ENCODE peak calls at places on chromosomes 3 and 15, in eight cellular contexts. K is cardiac muscle cell; F is uterus; S is suprapubic skin; C is CD4-positive, alpha-beta T cell; M is tibial nerve; X is lower lobe of right lung; W is endothelial cell of umbilical vein. U is an unnamed sample.

GRCh38 chr3:194280777-194281176 is 70.4 kb downstream of the CPN2 start:
- DNase-seq in C (no peak), S (peak; percentile 63), F (peak; percentile 9), X (peak; percentile 15), M (no peak), K (no peak), W (no peak), U (no peak)

GRCh38 chr15:60635507-60636352 is 156.8 kb upstream of the ICE2 start:
- DNase-seq in K (no peak), F (no peak), M (no peak), X (no peak), W (peak; percentile 69), C (no peak), S (no peak), U (no peak)

GRCh38 chr3:197248341-197248740 is 50.1 kb downstream of the DLG1 start:
- DNase-seq in F (no peak), X (no peak), M (no peak), W (no peak), S (no peak), C (no peak), K (no peak), U (no peak)

GRCh38 chr3:192573240-192573639 is 154.1 kb downstream of the FGF12 start:
- DNase-seq in S (no peak), X (no peak), M (no peak), F (no peak), C (no peak), W (no peak), K (no peak), U (no peak)

GRCh38 chr3:105444725-105445124 is 78.0 kb downstream of the ALCAM start:
- DNase-seq in S (no peak), W (no peak), C (no peak), F (no peak), X (no peak), K (no peak), M (no peak), U (no peak)

GRCh38 chr15:63522143-63522531 is 17.7 kb downstream of the USP3 start:
- DNase-seq in M (no peak), C (no peak), F (no peak), S (no peak), K (no peak), W (no peak), X (no peak), U (no peak)

GRCh38 chr15:73866881-73867410 is 6.4 kb upstream of the TBC1D21 start:
- DNase-seq in C (no peak), S (no peak), F (no peak), W (no peak), X (no peak), M (no peak), K (no peak), U (no peak)

GRCh38 chr15:63146684-63147083 is 10.6 kb downstream of the RPS27L start:
- DNase-seq in F (no peak), M (no peak), X (no peak), S (no peak), K (no peak), W (peak; percentile 32), C (no peak), U (no peak)

DNA sequence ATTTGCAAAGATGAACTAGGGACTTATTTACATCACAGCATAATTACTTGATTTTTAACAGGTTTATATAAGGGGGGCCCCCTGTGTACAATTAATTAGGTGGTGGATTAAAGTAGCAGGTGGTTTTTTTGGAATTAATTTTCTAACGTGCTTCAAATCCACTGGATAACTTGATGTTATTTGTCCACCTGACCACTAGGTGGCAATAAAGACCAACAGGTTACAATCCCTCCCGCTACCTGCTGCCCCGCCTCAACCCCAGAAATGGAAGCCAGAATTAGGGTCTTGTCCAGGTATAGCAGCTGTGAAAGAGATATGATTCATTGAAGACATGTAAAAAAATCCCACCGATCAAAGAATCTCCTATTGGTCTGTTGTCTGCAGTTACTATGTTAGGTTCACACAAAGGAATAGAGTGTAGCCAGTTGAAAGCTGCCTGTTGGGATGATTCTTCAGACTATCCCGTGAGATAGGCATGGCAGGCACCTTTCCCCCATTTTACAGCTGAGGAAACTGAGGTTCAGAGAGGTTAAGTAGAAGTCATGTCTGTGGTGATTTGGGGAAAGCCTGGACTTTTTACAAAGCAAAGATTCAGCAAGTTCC is 44.0 kb downstream of the MFSD1 start:
- DNase-seq in F (no peak), X (no peak), K (peak; percentile 59), C (no peak), M (peak; percentile 18), S (no peak), W (peak; percentile 30), U (peak; percentile 9)
- TF ChIP-seq CTCF in F (peak; percentile 59), X (peak; percentile 72), K (peak; percentile 52), C (peak; percentile 93), M (peak; percentile 66), S (peak; percentile 36), W (peak; percentile 49), U (peak; percentile 87)

GRCh38 chr3:147343926-147344325 is 62.4 kb downstream of the ZIC4 start:
- DNase-seq in M (no peak), W (no peak), F (no peak), S (no peak), C (no peak), K (no peak), X (no peak), U (no peak)
- H3K27me3 ChIP-seq in M (peaks cover 3% of the 10 kb centered on the region), W (peaks cover 29% of the 10 kb centered on the region), F (no peaks in the 10 kb centered on the region), S (peaks cover 9% of the 10 kb centered on the region), C (no peaks in the 10 kb centered on the region), K (peaks cover 14% of the 10 kb centered on the region), X (peaks cover 10% of the 10 kb centered on the region), U (no peaks in the 10 kb centered on the region)

GRCh38 chr15:99981839-99982658 is 248.8 kb upstream of the LYSMD4 start:
- DNase-seq in W (no peak), K (no peak), C (no peak), F (no peak), X (no peak), M (no peak), S (no peak), U (no peak)

GRCh38 chr15:99983894-99984293 is 250.7 kb upstream of the LYSMD4 start:
- DNase-seq in F (no peak), M (no peak), X (no peak), S (no peak), C (no peak), K (no peak), W (no peak), U (no peak)

GRCh38 chr15:99983171-99983891 is 250.1 kb upstream of the LYSMD4 start:
- DNase-seq in K (no peak), M (no peak), F (no peak), W (no peak), S (no peak), X (no peak), C (no peak), U (no peak)

GRCh38 chr15:99981223-99981647 is 248.0 kb upstream of the LYSMD4 start:
- DNase-seq in S (no peak), X (no peak), K (no peak), W (no peak), C (no peak), M (no peak), F (no peak), U (no peak)

GRCh38 chr15:99982662-99983061 is 249.4 kb upstream of the LYSMD4 start:
- DNase-seq in S (no peak), W (no peak), X (no peak), M (no peak), C (no peak), F (no peak), K (no peak), U (no peak)
- TF ChIP-seq CTCF in S (no peak), W (no peak), X (no peak), M (no peak), C (no peak), F (no peak), K (no peak), U (no peak)

GRCh38 chr3:139537325-139537724 is 2.2 kb downstream of the RBP1 start:
- DNase-seq in W (no peak), M (no peak), F (peak; percentile 54), S (no peak), K (no peak), C (no peak), X (no peak), U (no peak)
- H3K27me3 ChIP-seq in W (peaks cover 1% of the 10 kb centered on the region), M (no peaks in the 10 kb centered on the region), F (no peaks in the 10 kb centered on the region), S (no peaks in the 10 kb centered on the region), K (no peaks in the 10 kb centered on the region), C (peaks cover 23% of the 10 kb centered on the region), X (no peaks in the 10 kb centered on the region), U (no peaks in the 10 kb centered on the region)

GRCh38 chr3:64262574-64263114 is 37.4 kb upstream of the PRICKLE2 start:
- DNase-seq in K (no peak), C (no peak), F (no peak), S (no peak), W (no peak), M (no peak), X (no peak), U (no peak)
- TF ChIP-seq CTCF in K (peak; percentile 10), C (no peak), F (no peak), S (no peak), W (no peak), M (no peak), X (no peak), U (no peak)

GRCh38 chr3:184262927-184263179 is 1.5 kb upstream of the CAMK2N2 start:
- DNase-seq in W (no peak), K (no peak), M (no peak), S (no peak), X (no peak), C (no peak), F (no peak), U (no peak)
- H3K27me3 ChIP-seq in W (peaks cover 26% of the 10 kb centered on the region), K (peaks cover 84% of the 10 kb centered on the region), M (no peaks in the 10 kb centered on the region), S (peaks cover 66% of the 10 kb centered on the region), X (peaks cover 67% of the 10 kb centered on the region), C (peaks cover 37% of the 10 kb centered on the region), F (peaks cover 27% of the 10 kb centered on the region), U (peaks cover 3% of the 10 kb centered on the region)

DNA sequence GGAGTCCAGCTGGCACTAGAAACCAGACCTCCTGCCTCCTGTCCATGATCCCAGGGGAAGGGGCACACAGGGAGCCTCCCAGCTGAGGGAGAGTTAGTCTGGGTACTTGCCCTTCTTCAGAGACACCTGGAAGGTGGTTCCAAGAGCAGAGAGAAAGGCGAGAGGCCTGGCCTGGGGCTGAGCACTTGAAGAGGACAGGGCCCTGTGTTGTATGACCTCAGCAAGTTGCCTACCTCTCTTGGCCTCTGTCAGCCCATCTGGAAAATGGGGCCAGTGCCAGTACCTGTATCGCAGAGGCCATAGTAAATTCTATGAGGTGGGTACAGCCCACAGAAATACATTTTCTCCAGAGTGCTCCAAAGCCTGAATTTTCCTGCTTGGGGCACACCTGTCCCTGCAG is 19.5 kb downstream of the PTH1R start:
- DNase-seq in C (no peak), K (no peak), S (no peak), W (no peak), F (no peak), M (no peak), X (peak; percentile 24), U (no peak)
- TF ChIP-seq CTCF in C (no peak), K (no peak), S (no peak), W (no peak), F (no peak), M (no peak), X (no peak), U (no peak)

GRCh38 chr3:124346487-124346886 is 354.6 kb upstream of the ROPN1 start:
- DNase-seq in S (no peak), F (no peak), W (no peak), K (no peak), X (no peak), M (no peak), C (no peak), U (no peak)
- H3K27me3 ChIP-seq in S (no peaks in the 10 kb centered on the region), F (no peaks in the 10 kb centered on the region), W (no peaks in the 10 kb centered on the region), K (no peaks in the 10 kb centered on the region), X (no peaks in the 10 kb centered on the region), M (peaks cover 2% of the 10 kb centered on the region), C (no peaks in the 10 kb centered on the region), U (no peaks in the 10 kb centered on the region)